ENCODE peak calls at places on chromosomes 5 and 9, in ten cellular contexts. B is HCT116; G is cardiac muscle cell; M is naive thymus-derived CD4-positive, alpha-beta T cell; A is stomach; C is lower lobe of right lung; K is tibial nerve; O is heart left ventricle; S is CD4-positive, CD25-positive, alpha-beta regulatory T cell; Y is aorta. Z is an unnamed sample.

GRCh38 chr9:97635026-97635425 is 1.4 kb downstream of the NCBP1 start:
- DNase-seq in B (no peak), G (no peak), M (no peak), A (no peak), C (no peak), K (no peak), O (no peak), S (no peak), Y (no peak), Z (no peak)

GRCh38 chr5:79255786-79256557 is 20.0 kb downstream of the JMY start:
- DNase-seq in B (peak), G (peak), M (no peak), A (peak), C (no peak), K (no peak), O (no peak), S (no peak), Y (no peak), Z (no peak)

GRCh38 chr5:15694694-15695093 is 194.7 kb downstream of the FBXL7 start:
- DNase-seq in B (no peak), G (peak), M (no peak), A (no peak), C (no peak), K (no peak), O (no peak), S (no peak), Y (no peak), Z (no peak)

GRCh38 chr5:88672644-88673493 is 210.1 kb downstream of the MEF2C start:
- DNase-seq in B (no peak), G (no peak), M (no peak), A (no peak), C (no peak), K (no peak), O (no peak), S (no peak), Y (peak), Z (no peak)

GRCh38 chr9:74817281-74818181 is 70.2 kb downstream of the TRPM6 start:
- DNase-seq in B (no peak), G (no peak), M (no peak), A (no peak), C (no peak), K (no peak), O (no peak), S (no peak), Y (no peak), Z (no peak)

GRCh38 chr9:38346811-38347735 is 45.4 kb upstream of the ALDH1B1 start:
- DNase-seq in B (no peak), G (no peak), M (no peak), A (no peak), C (no peak), K (no peak), O (no peak), S (no peak), Y (no peak), Z (no peak)

GRCh38 chr9:116096853-116097252 is 56.7 kb upstream of the PAPPA start:
- DNase-seq in B (no peak), G (peak), M (no peak), A (no peak), C (no peak), K (no peak), O (no peak), S (no peak), Y (no peak), Z (no peak)

GRCh38 chr9:131278421-131279111 is 2.3 kb upstream of the FAM78A start:
- DNase-seq in B (no peak), G (no peak), M (no peak), A (no peak), C (no peak), K (no peak), O (no peak), S (peak), Y (no peak), Z (no peak)

GRCh38 chr9:127779136-127779981 is 893 bp upstream of the SH2D3C start:
- DNase-seq in B (no peak), G (peak), M (no peak), A (no peak), C (no peak), K (no peak), O (no peak), S (no peak), Y (no peak), Z (no peak)

GRCh38 chr9:120904061-120904998 is 22.3 kb downstream of the TRAF1 start:
- DNase-seq in B (no peak), G (no peak), M (peak), A (no peak), C (no peak), K (no peak), O (no peak), S (peak), Y (no peak), Z (no peak)

GRCh38 chr9:18707078-18707477 is 233.1 kb downstream of the ADAMTSL1 start:
- DNase-seq in B (no peak), G (peak), M (no peak), A (no peak), C (no peak), K (peak), O (no peak), S (no peak), Y (no peak), Z (no peak)

GRCh38 chr5:159163027-159163699 is 46.2 kb downstream of the RNF145 start:
- DNase-seq in B (peak), G (no peak), M (no peak), A (no peak), C (no peak), K (no peak), O (no peak), S (no peak), Y (no peak), Z (no peak)

GRCh38 chr5:61640631-61641030 is 308.6 kb downstream of the ZSWIM6 start:
- DNase-seq in B (no peak), G (peak), M (no peak), A (no peak), C (no peak), K (no peak), O (no peak), S (no peak), Y (no peak), Z (no peak)

GRCh38 chr9:95753762-95754465 is 121.6 kb upstream of the ERCC6L2 start:
- DNase-seq in B (no peak), G (peak), M (no peak), A (no peak), C (no peak), K (peak), O (no peak), S (no peak), Y (no peak), Z (no peak)

GRCh38 chr9:107131108-107131799 is 151.8 kb upstream of the RAD23B start:
- DNase-seq in B (no peak), G (no peak), M (no peak), A (no peak), C (no peak), K (no peak), O (no peak), S (no peak), Y (no peak), Z (no peak)

GRCh38 chr9:124621371-124622328 is 114.5 kb upstream of the NR5A1 start:
- DNase-seq in B (no peak), G (peak), M (no peak), A (no peak), C (no peak), K (no peak), O (no peak), S (no peak), Y (no peak), Z (no peak)

GRCh38 chr5:134837530-134838181 is 8.1 kb upstream of the C5orf24 start:
- DNase-seq in B (no peak), G (peak), M (no peak), A (no peak), C (no peak), K (no peak), O (no peak), S (no peak), Y (no peak), Z (no peak)

GRCh38 chr5:119339965-119340364 is 15.9 kb upstream of the TNFAIP8 start:
- DNase-seq in B (no peak), G (no peak), M (no peak), A (no peak), C (no peak), K (no peak), O (no peak), S (no peak), Y (no peak), Z (no peak)

GRCh38 chr9:34381323-34381722 is 4.6 kb upstream of the MYORG start:
- DNase-seq in B (no peak), G (no peak), M (peak), A (no peak), C (peak), K (no peak), O (no peak), S (peak), Y (no peak), Z (no peak)

GRCh38 chr9:31304576-31304975 is 1079.9 kb upstream of the ACO1 start:
- DNase-seq in B (peak), G (peak), M (no peak), A (no peak), C (no peak), K (no peak), O (no peak), S (no peak), Y (no peak), Z (no peak)

GRCh38 chr5:41863871-41864486 is 6.2 kb downstream of the OXCT1 start:
- DNase-seq in B (no peak), G (peak), M (no peak), A (no peak), C (no peak), K (no peak), O (no peak), S (no peak), Y (no peak), Z (no peak)

GRCh38 chr5:123186762-123187161 is 97.7 kb downstream of the PRDM6 start:
- DNase-seq in B (no peak), G (no peak), M (no peak), A (no peak), C (no peak), K (no peak), O (no peak), S (no peak), Y (no peak), Z (no peak)

GRCh38 chr5:126516133-126516532 is 78.9 kb downstream of the ALDH7A1 start:
- DNase-seq in B (no peak), G (peak), M (no peak), A (no peak), C (no peak), K (no peak), O (no peak), S (no peak), Y (no peak), Z (no peak)

GRCh38 chr9:85377751-85378289 is 363.9 kb downstream of the AGTPBP1 start:
- DNase-seq in B (no peak), G (no peak), M (no peak), A (no peak), C (no peak), K (no peak), O (no peak), S (no peak), Y (no peak), Z (no peak)

GRCh38 chr9:131618071-131618479 is 72.8 kb downstream of the PRRT1B start:
- DNase-seq in B (no peak), G (peak), M (no peak), A (peak), C (no peak), K (peak), O (peak), S (no peak), Y (peak), Z (no peak)

GRCh38 chr9:673966-674526 is 167.5 kb upstream of the DMRT1 start:
- DNase-seq in B (no peak), G (no peak), M (no peak), A (no peak), C (no peak), K (no peak), O (no peak), S (no peak), Y (no peak), Z (no peak)
- H3K27ac ChIP-seq in B (no peak), G (no peak), M (no peak), A (no peak), C (no peak), K (peak), O (no peak), S (no peak), Y (no peak), Z (peak)

DNA sequence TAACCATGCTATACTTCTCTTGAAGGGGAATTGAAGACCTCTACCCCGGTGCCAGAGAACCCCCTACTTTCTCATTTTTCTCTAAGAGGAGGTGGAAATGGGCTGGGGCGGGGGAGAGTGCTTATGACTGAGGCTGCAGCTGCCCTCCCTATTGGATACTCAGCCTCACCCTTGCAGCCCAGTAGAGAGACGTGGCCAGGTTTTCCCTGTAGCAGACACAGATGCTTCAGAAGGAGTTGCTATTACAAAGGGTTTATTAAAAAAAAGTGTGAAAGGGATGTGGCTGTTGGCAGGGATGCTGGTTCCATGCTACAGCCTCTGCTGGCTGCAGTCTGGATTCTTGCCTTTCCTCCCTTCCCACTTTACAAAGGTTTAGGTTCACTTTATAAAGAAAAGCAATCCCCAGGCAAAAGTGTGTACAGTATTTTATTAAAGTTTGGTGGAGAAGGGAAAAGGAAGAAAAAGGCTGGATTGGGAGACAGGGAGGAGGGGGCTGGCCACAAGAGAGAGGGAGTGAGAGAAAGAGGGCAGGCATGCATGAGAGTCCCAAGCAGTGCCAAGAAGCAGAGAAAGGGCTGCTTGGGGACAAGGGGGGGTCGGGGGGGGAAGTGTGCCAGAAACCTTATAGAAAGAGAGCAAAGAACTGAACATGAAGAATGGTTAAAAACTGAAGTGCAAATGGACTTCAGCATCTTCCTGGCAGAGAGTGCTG is 29.5 kb upstream of the NFIB start:
- DNase-seq in B (no peak), G (no peak), M (no peak), A (no peak), C (no peak), K (no peak), O (no peak), S (no peak), Y (no peak), Z (peak)
- H3K27ac ChIP-seq in B (no peak), G (no peak), M (no peak), A (no peak), C (peak), K (peak), O (peak), S (no peak), Y (peak), Z (peak)

GRCh38 chr5:73759771-73760170 is 133.8 kb downstream of the ARHGEF28 start:
- DNase-seq in B (no peak), G (no peak), M (no peak), A (no peak), C (no peak), K (no peak), O (no peak), S (no peak), Y (no peak), Z (no peak)
- H3K27ac ChIP-seq in B (no peak), G (no peak), M (no peak), A (no peak), C (no peak), K (peak), O (no peak), S (no peak), Y (no peak), Z (no peak)

GRCh38 chr5:151447174-151448037 is at the start of gene SLC36A1:
- DNase-seq in B (peak), G (peak), M (peak), A (peak), C (peak), K (peak), O (peak), S (peak), Y (peak), Z (peak)

GRCh38 chr5:151450605-151451004 is 3.2 kb downstream of the SLC36A1 start:
- DNase-seq in B (no peak), G (no peak), M (no peak), A (no peak), C (no peak), K (no peak), O (no peak), S (no peak), Y (no peak), Z (no peak)

GRCh38 chr5:151449836-151450235 is 2.4 kb downstream of the SLC36A1 start:
- DNase-seq in B (no peak), G (no peak), M (no peak), A (no peak), C (no peak), K (no peak), O (no peak), S (no peak), Y (no peak), Z (no peak)

GRCh38 chr5:151449288-151449687 is 1.9 kb downstream of the SLC36A1 start:
- DNase-seq in B (no peak), G (no peak), M (no peak), A (no peak), C (no peak), K (no peak), O (no peak), S (no peak), Y (no peak), Z (no peak)

DNA sequence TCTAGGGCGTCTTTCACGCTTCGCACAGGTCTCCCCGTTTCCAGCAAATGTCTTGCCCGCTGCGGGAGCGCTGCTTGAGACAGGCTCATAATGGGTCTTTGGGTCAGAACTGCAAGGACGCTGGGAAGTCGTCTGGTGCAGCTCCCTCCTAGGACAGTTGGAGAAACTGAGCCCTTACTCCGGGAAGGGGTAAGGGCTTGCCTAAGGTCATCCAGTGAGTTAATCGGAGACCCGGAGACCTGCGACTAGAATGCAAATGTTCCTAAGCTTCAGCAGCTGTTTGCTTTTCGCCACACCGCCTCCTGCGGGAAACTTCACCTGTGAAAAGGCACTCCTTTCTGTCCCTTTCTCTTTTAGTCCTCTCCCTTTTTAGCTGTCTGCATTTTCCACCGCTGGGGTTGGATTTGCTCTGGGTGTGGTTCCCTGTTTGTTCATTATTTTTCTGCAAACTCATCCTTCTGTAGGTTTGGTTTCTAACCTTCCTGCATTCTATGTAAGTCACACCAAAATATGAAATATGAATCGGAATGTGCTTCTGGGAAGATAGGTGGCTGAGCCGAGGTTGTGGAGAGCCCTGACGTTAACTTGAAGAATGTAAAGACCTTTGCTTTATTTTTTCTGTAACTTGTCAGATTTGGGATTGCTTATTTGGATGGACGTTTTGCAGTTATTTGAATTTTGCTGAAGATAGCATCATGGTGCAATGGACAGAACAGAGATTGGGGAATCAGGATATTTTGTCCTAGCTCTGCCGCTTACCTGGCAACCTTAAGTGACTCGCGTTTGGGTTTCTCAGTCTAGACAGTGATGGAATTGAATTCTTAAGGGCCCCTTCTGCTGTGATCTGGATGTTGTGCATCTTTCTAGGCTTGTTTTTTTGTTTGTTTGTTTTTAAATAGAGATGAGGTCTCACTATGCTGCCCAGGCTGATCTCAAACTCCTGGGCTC is 909 bp downstream of the SLC36A1 start:
- DNase-seq in B (no peak), G (peak), M (peak), A (peak), C (no peak), K (no peak), O (no peak), S (peak), Y (peak), Z (no peak)
- H3K27ac ChIP-seq in B (peak), G (no peak), M (peak), A (peak), C (peak), K (peak), O (peak), S (no peak), Y (no peak), Z (peak)

GRCh38 chr9:16310288-16311145 is 560.0 kb downstream of the BNC2 start:
- DNase-seq in B (no peak), G (no peak), M (no peak), A (no peak), C (no peak), K (no peak), O (no peak), S (no peak), Y (no peak), Z (no peak)
- H3K27ac ChIP-seq in B (no peak), G (no peak), M (no peak), A (peak), C (no peak), K (peak), O (no peak), S (no peak), Y (no peak), Z (no peak)

DNA sequence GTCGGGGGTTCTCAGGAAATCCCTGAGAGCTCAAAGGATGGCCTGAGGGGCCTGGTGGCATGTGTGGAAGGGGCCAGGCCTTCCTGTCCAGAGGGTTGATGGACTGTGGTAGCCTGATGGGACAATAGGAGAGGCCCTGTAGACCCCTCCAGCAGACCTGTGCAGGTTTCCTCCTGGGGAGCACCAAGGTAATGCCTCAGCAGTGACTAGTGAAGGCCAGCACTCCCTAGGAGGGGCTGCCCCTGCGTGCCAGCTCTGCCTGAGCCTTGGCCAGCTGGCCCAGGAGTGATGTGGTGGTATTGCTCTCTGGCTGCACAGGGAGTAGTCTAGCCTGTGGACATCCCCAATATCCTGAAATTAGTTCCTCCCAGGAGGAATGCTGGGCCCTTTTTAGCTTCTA is 13.8 kb downstream of the USP20 start:
- DNase-seq in B (no peak), G (no peak), M (no peak), A (no peak), C (no peak), K (no peak), O (no peak), S (no peak), Y (no peak), Z (no peak)
- H3K27ac ChIP-seq in B (no peak), G (no peak), M (no peak), A (no peak), C (no peak), K (no peak), O (no peak), S (no peak), Y (peak), Z (no peak)

GRCh38 chr5:139419226-139419625 is 15.3 kb upstream of the SPATA24 start:
- DNase-seq in B (no peak), G (no peak), M (no peak), A (no peak), C (no peak), K (no peak), O (no peak), S (no peak), Y (no peak), Z (no peak)
- H3K27ac ChIP-seq in B (no peak), G (peak), M (no peak), A (no peak), C (peak), K (peak), O (peak), S (no peak), Y (no peak), Z (no peak)

GRCh38 chr9:104073098-104073769 is 20.9 kb upstream of the SMC2 start:
- DNase-seq in B (no peak), G (no peak), M (no peak), A (no peak), C (no peak), K (no peak), O (no peak), S (no peak), Y (no peak), Z (no peak)

GRCh38 chr9:104075801-104076753 is 18.0 kb upstream of the SMC2 start:
- DNase-seq in B (no peak), G (peak), M (no peak), A (no peak), C (no peak), K (no peak), O (no peak), S (no peak), Y (no peak), Z (no peak)

GRCh38 chr9:104071589-104071988 is 22.5 kb upstream of the SMC2 start:
- DNase-seq in B (no peak), G (no peak), M (no peak), A (no peak), C (no peak), K (no peak), O (no peak), S (no peak), Y (no peak), Z (no peak)

GRCh38 chr9:104074876-104075275 is 19.2 kb upstream of the SMC2 start:
- DNase-seq in B (no peak), G (peak), M (no peak), A (no peak), C (no peak), K (no peak), O (no peak), S (no peak), Y (no peak), Z (no peak)

DNA sequence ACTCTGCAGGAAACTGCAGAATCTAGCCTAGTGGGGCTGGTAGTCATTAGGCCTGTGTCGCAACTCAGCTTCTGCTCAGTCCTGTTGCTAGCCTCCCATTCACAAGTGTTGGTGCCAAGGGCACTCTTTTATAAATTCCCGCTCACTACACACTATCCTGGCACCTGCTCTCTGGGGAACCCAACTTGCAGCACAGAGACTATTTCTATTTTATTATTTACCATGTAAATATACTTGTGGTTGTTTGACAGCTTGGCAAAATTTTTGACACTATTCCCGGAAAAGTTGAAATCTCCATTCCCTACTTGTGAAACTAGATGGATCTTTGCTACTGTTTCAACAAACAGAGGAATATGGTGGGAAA is 20.4 kb upstream of the SMC2 start:
- DNase-seq in B (no peak), G (no peak), M (no peak), A (no peak), C (peak), K (no peak), O (no peak), S (no peak), Y (no peak), Z (no peak)
- H3K27ac ChIP-seq in B (no peak), G (no peak), M (no peak), A (no peak), C (no peak), K (no peak), O (peak), S (no peak), Y (no peak), Z (no peak)

Z was measured in substantia nigra.